ENCODE peak calls at places on chromosomes 3 and 15, in four cellular contexts. H is uterus, C is A673, O is left ventricle myocardium inferior. T is an unnamed sample. For H3K27me3 and H3K4me1, the result is how much of the 10 kb centered on the place peaks cover.

GRCh38 chr15:67372563-67372962 is 118.0 kb downstream of the IQCH start:
- DNase-seq in H (no peak), C (no peak), O (no peak), T (no peak)

GRCh38 chr3:185976977-185977678 is 39.3 kb upstream of the TRA2B start:
- DNase-seq in H (peak), C (peak), O (peak), T (peak)

GRCh38 chr15:78059110-78059839 is 18.2 kb downstream of the TBC1D2B start:
- DNase-seq in H (no peak), C (no peak), O (no peak), T (no peak)

GRCh38 chr15:42992626-42993025 is 72.0 kb upstream of the TTBK2 start:
- DNase-seq in H (no peak), C (no peak), O (no peak), T (no peak)

GRCh38 chr3:100401674-100402036 is 316 bp downstream of the LNP1 start:
- DNase-seq in H (peak), C (peak), O (peak), T (peak)

GRCh38 chr3:11703185-11703584 is 59.5 kb upstream of the VGLL4 start:
- DNase-seq in H (no peak), C (no peak), O (no peak), T (no peak)

GRCh38 chr3:116000315-116000714 is 377.0 kb downstream of the GAP43 start:
- DNase-seq in H (no peak), C (peak), O (no peak), T (peak)

GRCh38 chr3:13159890-13160289 is 86.7 kb upstream of the IQSEC1 start:
- DNase-seq in H (no peak), C (no peak), O (no peak), T (no peak)

GRCh38 chr15:67906382-67906781 is 66.5 kb upstream of the RNU6-1 start:
- DNase-seq in H (no peak), C (no peak), O (no peak), T (no peak)

GRCh38 chr15:90595760-90596155 is 66.0 kb downstream of the CRTC3 start:
- DNase-seq in H (no peak), C (no peak), O (no peak), T (no peak)

GRCh38 chr15:92902723-92903587 is 2.8 kb downstream of the CHD2 start:
- DNase-seq in H (no peak), C (no peak), O (no peak), T (no peak)

GRCh38 chr3:105984837-105985236 is 116.0 kb upstream of the CBLB start:
- DNase-seq in H (no peak), C (no peak), O (no peak), T (no peak)

GRCh38 chr15:70091649-70092461 is 5.9 kb downstream of the TLE3 start:
- DNase-seq in H (no peak), C (peak), O (no peak), T (peak)

GRCh38 chr15:100111103-100112060 is 230.4 kb downstream of the ADAMTS17 start:
- DNase-seq in H (peak), C (peak), O (peak), T (peak)

GRCh38 chr3:47871389-47871788 is 68.5 kb downstream of the DHX30 start:
- DNase-seq in H (no peak), C (no peak), O (no peak), T (no peak)

GRCh38 chr3:190076601-190077444 is 43.9 kb downstream of the P3H2 start:
- DNase-seq in H (peak), C (peak), O (no peak), T (no peak)

GRCh38 chr3:112761062-112761638 is 85.5 kb downstream of the CD200R1L start:
- DNase-seq in H (no peak), C (no peak), O (no peak), T (no peak)

GRCh38 chr3:172161959-172162358 is 122.6 kb downstream of the FNDC3B start:
- DNase-seq in H (no peak), C (no peak), O (no peak), T (no peak)

GRCh38 chr3:195522254-195523023 is 20.7 kb downstream of the PPP1R2 start:
- DNase-seq in H (no peak), C (peak), O (no peak), T (no peak)

GRCh38 chr3:126439968-126440708 is 35.6 kb downstream of the ZXDC start:
- DNase-seq in H (peak), C (no peak), O (no peak), T (peak)

GRCh38 chr3:126554560-126555525 is 3.9 kb downstream of the C3orf22 start:
- DNase-seq in H (peak), C (no peak), O (no peak), T (peak)

GRCh38 chr3:2354702-2355101 is 256.0 kb downstream of the CNTN4 start:
- DNase-seq in H (no peak), C (peak), O (no peak), T (peak)

GRCh38 chr3:126023390-126023789 is 54.4 kb downstream of the ROPN1B start:
- DNase-seq in H (no peak), C (no peak), O (no peak), T (no peak)

GRCh38 chr3:171564723-171565122 is 104.5 kb upstream of the TNIK start:
- DNase-seq in H (no peak), C (no peak), O (no peak), T (no peak)

GRCh38 chr3:80263260-80263659 is 495.5 kb upstream of the ROBO1 start:
- DNase-seq in H (no peak), C (no peak), O (no peak), T (no peak)

GRCh38 chr15:29183071-29183831 is 86.4 kb downstream of the NSMCE3 start:
- DNase-seq in H (no peak), C (peak), O (no peak), T (no peak)

GRCh38 chr15:92650256-92650655 is 5.3 kb downstream of the FAM174B start:
- DNase-seq in H (peak), C (peak), O (no peak), T (no peak)

GRCh38 chr3:50187750-50188149 is 3.7 kb upstream of the GNAT1 start:
- DNase-seq in H (no peak), C (no peak), O (no peak), T (no peak)

GRCh38 chr15:62392411-62392810 is 227.3 kb upstream of the C2CD4B start:
- DNase-seq in H (no peak), C (no peak), O (peak), T (peak)
- TF ChIP-seq CTCF in H (no peak), C (no peak), O (no peak), T (peak)

DNA sequence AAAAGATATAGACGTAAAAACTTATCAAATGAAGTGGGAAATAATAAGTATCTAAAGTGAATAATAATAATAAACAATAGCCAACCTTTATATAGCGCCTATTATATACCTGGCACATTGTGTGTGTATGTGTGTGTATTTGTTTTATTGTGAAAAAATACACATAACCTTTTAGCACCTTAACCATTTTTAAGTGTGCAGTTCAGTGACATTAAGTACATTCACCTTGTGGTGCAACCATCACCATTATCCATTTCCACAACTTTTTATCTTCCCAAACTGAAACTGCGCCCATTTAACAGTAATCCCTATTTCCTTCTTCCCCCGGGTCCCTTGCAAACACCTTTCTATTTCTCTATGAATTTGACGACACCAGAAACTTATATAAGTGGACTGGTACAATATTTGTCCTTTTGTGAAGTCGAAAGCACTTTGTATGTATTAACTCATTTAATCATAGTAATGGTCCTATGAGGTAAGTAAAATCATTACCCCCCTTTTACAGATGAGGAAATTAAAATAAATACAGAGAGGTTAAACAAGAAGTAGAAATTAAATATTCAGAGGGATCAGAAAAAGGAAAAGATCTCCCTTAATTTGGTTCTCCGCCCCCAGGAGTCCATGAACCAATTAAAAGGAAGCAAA is 33.5 kb downstream of the GJD2 start:
- DNase-seq in H (no peak), C (no peak), O (no peak), T (no peak)
- H3K27me3 ChIP-seq in H (under half), C (half or more), O (under half), T (under half)

GRCh38 chr3:45949432-45949831 is 6.2 kb downstream of the CXCR6 start:
- DNase-seq in H (no peak), C (no peak), O (no peak), T (no peak)
- H3K4me1 ChIP-seq in H (under half), C (under half), O (half or more), T (under half)

DNA sequence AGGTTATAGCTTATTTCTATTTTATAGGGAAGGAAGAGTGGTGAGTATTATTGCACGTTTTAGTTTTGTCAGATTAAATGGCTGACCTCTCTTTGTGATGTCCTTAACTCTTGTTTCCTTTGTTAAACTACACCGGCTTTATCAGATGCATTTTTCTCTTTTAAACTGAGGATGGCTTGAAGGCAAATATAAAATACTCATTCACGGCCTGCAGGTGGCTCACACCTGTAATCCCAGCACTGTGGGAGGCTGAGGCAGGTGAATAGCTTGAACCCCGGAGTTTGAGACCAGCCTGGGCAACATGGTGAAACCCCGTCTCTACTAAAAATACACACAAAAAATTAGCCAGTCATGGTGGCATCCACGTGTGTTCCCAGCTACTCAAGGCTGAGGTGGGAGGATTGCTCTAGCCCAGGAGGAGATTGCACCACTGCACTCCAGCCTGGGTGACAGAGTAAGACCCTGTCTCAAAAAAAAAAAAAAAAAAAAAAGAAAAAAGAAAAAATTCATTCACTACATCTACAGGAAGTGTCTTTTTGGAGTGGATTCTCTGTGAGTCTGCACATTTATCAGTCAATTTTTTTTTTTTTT is 34.8 kb upstream of the SACM1L start:
- DNase-seq in H (no peak), C (no peak), O (no peak), T (no peak)
- TF ChIP-seq CTCF in H (no peak), C (no peak), O (no peak), T (no peak)

T was measured in BE2C.